ENCODE peak calls at places on chromosome 22, in eight cellular contexts. L is SK-N-SH, Q is stomach, M is suprapubic skin, G is upper lobe of left lung, H is ovary, U is transverse colon, O is sigmoid colon. E is an unnamed sample.

GRCh38 chr22:47249370-47249928 is 487.0 kb downstream of the TBC1D22A start:
- DNase-seq in H (no peak), M (no peak), L (no peak), O (no peak), G (no peak), Q (no peak), U (no peak), E (no peak)

GRCh38 chr22:49368221-49368975 is 459.3 kb downstream of the BRD1 start:
- DNase-seq in M (no peak), Q (peak; percentile 13), H (no peak), O (peak; percentile 52), L (no peak), U (no peak), G (no peak), E (peak; percentile 1)

GRCh38 chr22:29369460-29369859 is 18.9 kb downstream of the AP1B1 start:
- DNase-seq in L (no peak), Q (no peak), O (peak; percentile 89), U (peak; percentile 39), M (no peak), H (peak; percentile 52), G (peak; percentile 77), E (peak; percentile 67)

GRCh38 chr22:50473855-50474671 is 772 bp downstream of the SBF1 start:
- DNase-seq in U (peak; percentile 44), M (no peak), O (peak; percentile 65), H (no peak), G (peak; percentile 43), L (peak; percentile 81), Q (peak; percentile 49), E (no peak)

GRCh38 chr22:29641052-29641780 is 37.8 kb downstream of the NF2 start:
- DNase-seq in U (peak; percentile 19), Q (no peak), L (no peak), H (no peak), G (no peak), O (peak; percentile 73), M (no peak), E (no peak)

GRCh38 chr22:36102995-36103394 is 57.6 kb downstream of the APOL3 start:
- DNase-seq in H (no peak), U (no peak), O (no peak), Q (no peak), G (no peak), L (no peak), M (no peak), E (no peak)

GRCh38 chr22:46797355-46797754 is 34.9 kb downstream of the TBC1D22A start:
- DNase-seq in M (no peak), O (peak; percentile 52), U (no peak), G (no peak), L (no peak), H (no peak), Q (no peak), E (no peak)

GRCh38 chr22:21766933-21767462 is 31.4 kb upstream of the YPEL1 start:
- DNase-seq in U (peak; percentile 29), M (no peak), G (peak; percentile 48), L (no peak), O (no peak), Q (peak; percentile 29), H (no peak), E (no peak)

GRCh38 chr22:22822106-22822505 is 65.5 kb upstream of the IGLL5 start:
- DNase-seq in M (no peak), G (no peak), O (no peak), H (no peak), U (no peak), Q (no peak), L (no peak), E (no peak)

GRCh38 chr22:22824340-22825212 is 63.0 kb upstream of the IGLL5 start:
- DNase-seq in L (no peak), M (no peak), Q (no peak), G (no peak), O (no peak), H (no peak), U (no peak), E (no peak)

GRCh38 chr22:22821340-22821739 is 66.3 kb upstream of the IGLL5 start:
- DNase-seq in L (no peak), M (no peak), U (no peak), H (no peak), G (no peak), O (no peak), Q (no peak), E (no peak)

GRCh38 chr22:22825213-22825593 is 62.4 kb upstream of the IGLL5 start:
- DNase-seq in Q (no peak), G (no peak), U (no peak), O (no peak), M (no peak), H (no peak), L (no peak), E (no peak)

DNA sequence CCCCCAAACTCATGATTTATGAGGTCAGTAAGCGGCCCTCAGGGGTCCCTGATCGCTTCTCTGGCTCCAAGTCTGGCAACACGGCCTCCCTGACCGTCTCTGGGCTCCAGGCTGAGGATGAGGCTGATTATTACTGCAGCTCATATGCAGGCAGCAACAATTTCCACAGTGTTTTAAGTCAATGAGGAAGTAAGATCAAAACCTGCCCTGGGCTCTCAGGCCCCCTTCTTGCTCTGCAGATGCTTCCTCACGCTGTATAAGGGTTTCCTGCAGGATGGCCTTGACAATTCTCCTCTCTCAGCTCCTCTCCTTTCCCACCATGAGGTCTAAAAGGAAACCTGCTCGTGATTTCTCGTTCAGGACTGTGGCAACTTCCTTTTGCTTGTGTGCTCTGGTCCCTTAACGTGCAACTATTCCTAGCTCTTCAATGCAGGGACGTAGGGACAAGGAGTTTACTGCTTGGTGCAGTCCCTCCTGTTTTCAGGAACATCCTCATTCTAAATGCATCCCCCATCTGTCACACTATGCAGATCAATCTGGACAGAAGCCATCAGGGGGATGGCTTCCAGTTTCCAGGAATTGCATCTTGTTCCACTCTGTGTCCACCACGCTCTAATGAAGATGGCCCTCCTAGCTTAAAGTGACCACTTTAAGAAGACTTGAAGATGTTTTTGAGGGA is 64.4 kb upstream of the IGLL5 start:
- DNase-seq in Q (no peak), H (no peak), G (no peak), O (no peak), U (no peak), L (no peak), M (no peak), E (no peak)
- TF ChIP-seq EP300 in Q (no peak), H (no peak), G (no peak), O (no peak), U (no peak), L (no peak), M (no peak), E (no peak)

GRCh38 chr22:25119609-25120008 is 80.0 kb upstream of the CRYBB3 start:
- DNase-seq in H (no peak), U (no peak), M (no peak), Q (no peak), O (no peak), L (no peak), G (no peak), E (no peak)

GRCh38 chr22:25123677-25124076 is 76.0 kb upstream of the CRYBB3 start:
- DNase-seq in Q (no peak), G (no peak), U (no peak), M (no peak), O (no peak), H (no peak), L (no peak), E (no peak)

GRCh38 chr22:25120761-25121212 is 78.9 kb upstream of the CRYBB3 start:
- DNase-seq in O (no peak), M (no peak), Q (peak; percentile 55), U (peak; percentile 46), H (no peak), L (no peak), G (peak; percentile 83), E (no peak)

GRCh38 chr22:25120093-25120561 is 79.5 kb upstream of the CRYBB3 start:
- DNase-seq in G (peak; percentile 58), H (no peak), U (peak; percentile 69), M (no peak), O (no peak), Q (peak; percentile 77), L (no peak), E (no peak)

GRCh38 chr22:25122136-25122764 is 77.4 kb upstream of the CRYBB3 start:
- DNase-seq in U (no peak), G (no peak), M (no peak), L (no peak), Q (no peak), O (no peak), H (no peak), E (no peak)
- H3K27ac ChIP-seq in U (no peak overlapping the region), G (no peak overlapping the region), M (peak overlapping the region; percentile 71), L (no peak overlapping the region), Q (no peak overlapping the region), O (no peak overlapping the region), H (no peak overlapping the region), E (no peak overlapping the region)

GRCh38 chr22:37501610-37502341 is 15.6 kb upstream of the MFNG start:
- DNase-seq in M (no peak), G (peak; percentile 86), Q (peak; percentile 91), U (peak; percentile 92), H (peak; percentile 80), O (no peak), L (no peak), E (peak; percentile 46)
- TF ChIP-seq EP300 in M (no peak), G (no peak), Q (no peak), U (peak; percentile 52), H (no peak), O (no peak), L (no peak), E (peak; percentile 57)

GRCh38 chr22:37751449-37752188 is 54.8 kb downstream of the TRIOBP start:
- DNase-seq in H (no peak), M (no peak), U (no peak), O (no peak), L (no peak), G (no peak), Q (no peak), E (no peak)

GRCh38 chr22:37749223-37749622 is 52.4 kb downstream of the TRIOBP start:
- DNase-seq in U (no peak), Q (peak; percentile 84), O (no peak), H (no peak), L (no peak), M (no peak), G (peak; percentile 87), E (no peak)

GRCh38 chr22:37748659-37749058 is 51.8 kb downstream of the TRIOBP start:
- DNase-seq in L (no peak), H (no peak), G (no peak), M (no peak), Q (no peak), O (no peak), U (no peak), E (no peak)

GRCh38 chr22:37750596-37751162 is 53.8 kb downstream of the TRIOBP start:
- DNase-seq in U (no peak), H (no peak), O (no peak), G (no peak), Q (no peak), L (no peak), M (no peak), E (no peak)

DNA sequence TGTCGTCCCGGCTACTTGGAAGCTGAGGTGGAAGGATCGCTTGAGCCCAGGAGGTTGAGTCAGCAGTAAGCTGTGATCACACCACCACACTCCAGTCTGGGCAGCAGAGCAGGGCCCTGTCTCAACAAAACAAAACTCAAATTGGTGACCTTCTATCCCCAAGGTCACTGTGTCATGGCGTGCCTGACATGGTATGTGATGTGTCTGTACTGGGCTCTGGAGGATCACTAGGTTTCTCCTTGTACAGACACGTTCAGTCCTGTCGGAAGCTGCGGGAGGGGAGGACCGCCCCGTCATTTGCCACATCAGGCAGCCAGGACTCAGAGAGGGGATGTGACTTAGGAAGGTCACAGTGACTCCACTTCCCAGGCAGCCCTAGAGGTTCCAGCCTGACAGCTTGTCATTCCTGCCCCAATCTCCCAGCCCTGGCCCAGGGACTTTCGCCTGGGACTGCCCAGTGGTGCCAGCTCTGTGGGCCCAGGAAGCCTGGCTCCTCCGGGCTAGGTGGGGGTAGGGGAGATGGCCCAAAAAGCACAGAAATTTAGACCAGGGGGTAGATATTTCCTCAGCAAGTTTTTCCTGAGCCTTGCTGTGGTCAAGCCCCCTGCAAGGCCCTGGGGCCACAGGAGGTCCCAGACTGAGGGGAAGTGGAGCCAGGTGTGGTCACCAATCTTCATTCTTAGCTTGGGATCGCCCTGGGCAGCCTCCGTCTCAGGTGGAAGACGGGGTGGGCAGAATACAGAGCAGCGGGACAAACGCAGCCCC is 53.2 kb downstream of the TRIOBP start:
- DNase-seq in U (no peak), M (no peak), L (no peak), O (no peak), Q (no peak), G (peak; percentile 46), H (no peak), E (no peak)
- H3K27ac ChIP-seq in U (peak overlapping the region; percentile 97), M (peak overlapping the region; percentile 96), L (peak overlapping the region; percentile 96), O (peak overlapping the region; percentile 98), Q (peak overlapping the region; percentile 84), G (peak overlapping the region; percentile 100), H (peak overlapping the region; percentile 78), E (peak overlapping the region; percentile 94)

E was measured in tibial nerve.